ENCODE peak calls at places on chromosomes 6 and 20, in nine cellular contexts. W, L, H, E, I, G, F, M and R are unnamed samples.
A peak's percentile ranks its signal among the peaks of the same experiment; 100 is the strongest.

GRCh38 chr6:163507965-163508364 is 93.4 kb downstream of the QKI start:
- DNase-seq in E (no peak), F (no peak), M (no peak), I (no peak), G (no peak), L (no peak), W (no peak), H (no peak), R (no peak)

GRCh38 chr20:10761232-10761631 is 87.4 kb upstream of the JAG1 start:
- DNase-seq in H (no peak), M (no peak), E (no peak), W (no peak), G (no peak), L (no peak), F (peak; percentile 92), I (no peak), R (no peak)

GRCh38 chr6:108875161-108875555 is 26.9 kb downstream of the ARMC2 start:
- DNase-seq in W (no peak), E (no peak), F (no peak), G (no peak), I (no peak), L (no peak), M (no peak), H (no peak), R (no peak)

GRCh38 chr6:108800510-108800909 is 47.7 kb upstream of the ARMC2 start:
- DNase-seq in E (no peak), H (no peak), G (no peak), L (no peak), F (no peak), I (no peak), M (no peak), W (no peak), R (no peak)

GRCh38 chr6:135995160-135995898 is 143.8 kb downstream of the PDE7B start:
- DNase-seq in G (no peak), W (no peak), E (no peak), I (no peak), L (no peak), M (no peak), F (peak; percentile 85), H (no peak), R (no peak)

GRCh38 chr6:13194852-13195251 is 133.5 kb downstream of the TBC1D7 start:
- DNase-seq in L (no peak), I (peak; percentile 54), F (peak; percentile 77), G (no peak), E (peak; percentile 34), W (peak; percentile 77), H (no peak), M (no peak), R (peak; percentile 79)

GRCh38 chr6:158229823-158230222 is 61.7 kb downstream of the GTF2H5 start:
- DNase-seq in H (no peak), W (no peak), F (no peak), I (no peak), E (no peak), L (no peak), G (no peak), M (no peak), R (no peak)

GRCh38 chr20:44097521-44098255 is 89.3 kb downstream of the JPH2 start:
- DNase-seq in F (peak; percentile 36), G (no peak), H (no peak), L (no peak), W (peak; percentile 41), I (no peak), M (no peak), E (no peak), R (no peak)

GRCh38 chr6:48389146-48390043 is 278.4 kb upstream of the PTCHD4 start:
- DNase-seq in G (no peak), M (no peak), E (no peak), F (no peak), L (no peak), W (no peak), I (no peak), H (no peak), R (no peak)

GRCh38 chr20:41174782-41175181 is 37.4 kb downstream of the PLCG1 start:
- DNase-seq in G (no peak), W (no peak), L (no peak), H (no peak), I (peak; percentile 36), M (no peak), E (no peak), F (no peak), R (no peak)

GRCh38 chr20:36876473-36876833 is 515 bp downstream of the TLDC2 start:
- DNase-seq in E (no peak), H (no peak), W (no peak), F (no peak), I (no peak), M (no peak), G (no peak), L (no peak), R (no peak)

GRCh38 chr20:19647992-19648391 is 110.1 kb upstream of the RIN2 start:
- DNase-seq in E (no peak), G (no peak), M (no peak), F (no peak), I (no peak), W (no peak), L (no peak), H (no peak), R (no peak)

GRCh38 chr20:44560229-44560628 is 22.1 kb upstream of the PKIG start:
- DNase-seq in M (no peak), E (no peak), I (no peak), G (no peak), H (no peak), F (no peak), W (peak; percentile 28), L (no peak), R (no peak)

GRCh38 chr20:48066256-48066655 is 281.0 kb upstream of the SULF2 start:
- DNase-seq in L (no peak), W (no peak), E (no peak), F (no peak), I (no peak), G (no peak), M (no peak), H (no peak), R (no peak)

GRCh38 chr20:44074252-44075151 is 112.5 kb downstream of the JPH2 start:
- DNase-seq in E (peak; percentile 92), M (peak; percentile 42), H (no peak), W (no peak), L (no peak), G (peak; percentile 9), F (peak; percentile 60), I (peak; percentile 35), R (no peak)

GRCh38 chr6:134609862-134610261 is 291.9 kb upstream of the SGK1 start:
- DNase-seq in E (no peak), M (peak; percentile 29), W (no peak), F (no peak), G (no peak), I (no peak), H (no peak), L (no peak), R (no peak)

GRCh38 chr20:8156603-8157079 is 24.6 kb downstream of the PLCB1 start:
- DNase-seq in F (peak; percentile 63), I (no peak), M (peak; percentile 5), H (no peak), W (no peak), E (no peak), G (no peak), L (peak; percentile 37), R (no peak)

GRCh38 chr20:45974896-45975565 is 3.0 kb upstream of the ZNF335 start:
- DNase-seq in E (no peak), G (no peak), I (no peak), H (no peak), L (no peak), W (peak; percentile 20), F (no peak), M (no peak), R (no peak)

GRCh38 chr6:15359335-15359862 is 113.5 kb downstream of the JARID2 start:
- DNase-seq in H (no peak), F (no peak), G (no peak), W (no peak), E (no peak), M (no peak), L (no peak), I (no peak), R (no peak)

GRCh38 chr6:13362432-13362831 is 34.1 kb upstream of the TBC1D7 start:
- DNase-seq in H (no peak), F (no peak), L (no peak), G (no peak), W (no peak), E (no peak), M (no peak), I (no peak), R (no peak)

GRCh38 chr6:166470029-166470862 is 87.5 kb upstream of the MPC1 start:
- DNase-seq in I (no peak), H (no peak), G (no peak), L (no peak), E (no peak), W (no peak), F (no peak), M (no peak), R (no peak)

GRCh38 chr6:87714093-87714809 is 12.2 kb upstream of the AKIRIN2 start:
- DNase-seq in I (no peak), G (no peak), M (no peak), F (peak; percentile 65), W (no peak), E (no peak), L (no peak), H (no peak), R (peak; percentile 46)

GRCh38 chr20:24780648-24781047 is 168.4 kb upstream of the CST7 start:
- DNase-seq in H (no peak), M (no peak), W (peak; percentile 59), E (no peak), F (no peak), I (no peak), G (no peak), L (no peak), R (peak; percentile 24)

GRCh38 chr6:147648936-147649335 is 140.4 kb downstream of the SAMD5 start:
- DNase-seq in F (no peak), M (no peak), L (no peak), H (no peak), W (no peak), I (no peak), E (no peak), G (no peak), R (no peak)

GRCh38 chr6:49462071-49462470 is 982 bp downstream of the MMUT start:
- DNase-seq in W (peak; percentile 4), I (no peak), G (no peak), F (peak; percentile 2), M (no peak), L (no peak), E (no peak), H (no peak), R (peak; percentile 24)

GRCh38 chr6:168116446-168116974 is 37.5 kb upstream of the FRMD1 start:
- DNase-seq in W (no peak), F (no peak), M (no peak), E (no peak), L (no peak), G (no peak), I (no peak), H (no peak), R (no peak)

GRCh38 chr20:235891-236290 is 8.8 kb downstream of the DEFB129 start:
- DNase-seq in I (no peak), W (no peak), H (no peak), E (no peak), F (peak; percentile 28), L (no peak), G (no peak), M (no peak), R (no peak)

GRCh38 chr6:80523531-80523970 is 417.1 kb downstream of the BCKDHB start:
- DNase-seq in I (peak; percentile 42), W (no peak), E (no peak), L (no peak), M (no peak), F (peak; percentile 78), H (no peak), G (peak; percentile 6), R (no peak)

GRCh38 chr20:32436968-32437367 is 78.8 kb downstream of the ASXL1 start:
- DNase-seq in H (no peak), M (no peak), E (no peak), F (no peak), W (no peak), L (no peak), I (no peak), G (no peak), R (no peak)

GRCh38 chr6:112331306-112331705 is 15.8 kb upstream of the RFPL4B start:
- DNase-seq in M (peak; percentile 7), I (no peak), G (no peak), L (no peak), H (no peak), W (no peak), E (no peak), F (peak; percentile 57), R (no peak)

GRCh38 chr6:101396552-101397173 is 3.2 kb downstream of the GRIK2 start:
- DNase-seq in F (peak; percentile 63), E (peak; percentile 28), H (peak; percentile 4), W (peak; percentile 70), M (no peak), I (no peak), L (no peak), G (no peak), R (peak; percentile 50)